ENCODE peak calls at places on chromosomes 7 and 10, in eight cellular contexts. K, L, P, Q, Z, A, V and G are unnamed samples.

GRCh38 chr7:23246540-23246939 is at the start of gene GPNMB:
- DNase-seq in Q (peak; percentile 92), V (peak; percentile 21), P (no peak), K (peak; percentile 83), L (no peak), Z (no peak), A (no peak), G (no peak)

GRCh38 chr7:159119851-159120539 is 24.7 kb downstream of the VIPR2 start:
- DNase-seq in Q (no peak), L (no peak), P (no peak), K (no peak), V (no peak), Z (no peak), A (peak; percentile 8), G (no peak)

GRCh38 chr10:84344560-84344959 is 16.2 kb downstream of the CCSER2 start:
- DNase-seq in V (no peak), L (no peak), Z (no peak), K (no peak), A (peak; percentile 27), Q (no peak), P (no peak), G (no peak)

GRCh38 chr10:5373321-5373720 is 8.6 kb downstream of the UCN3 start:
- DNase-seq in Z (no peak), P (no peak), L (no peak), Q (no peak), V (no peak), A (no peak), K (no peak), G (no peak)

GRCh38 chr7:92621641-92622429 is 31.6 kb upstream of the FAM133B start:
- DNase-seq in Z (no peak), V (no peak), Q (no peak), K (peak; percentile 76), A (no peak), P (no peak), L (no peak), G (no peak)

GRCh38 chr7:45696476-45696875 is 122.3 kb downstream of the ADCY1 start:
- DNase-seq in V (no peak), Z (no peak), A (no peak), Q (no peak), P (no peak), K (no peak), L (no peak), G (no peak)

GRCh38 chr7:6160191-6160623 is 112.2 kb downstream of the CYTH3 start:
- DNase-seq in Q (peak; percentile 89), P (no peak), V (peak; percentile 92), K (peak; percentile 8), Z (no peak), L (no peak), A (no peak), G (peak; percentile 28)

GRCh38 chr7:149780056-149780455 is 6.7 kb upstream of the ZNF467 start:
- DNase-seq in Z (no peak), A (no peak), K (no peak), Q (no peak), P (no peak), L (no peak), V (no peak), G (no peak)

GRCh38 chr7:94907420-94908203 is at the start of gene PPP1R9A:
- DNase-seq in P (peak; percentile 35), L (peak; percentile 2), K (no peak), V (peak; percentile 86), A (no peak), Z (peak; percentile 27), Q (no peak), G (peak; percentile 63)

GRCh38 chr7:151796091-151796870 is 80.6 kb downstream of the PRKAG2 start:
- DNase-seq in A (no peak), Q (peak; percentile 96), P (no peak), L (no peak), K (peak; percentile 80), V (no peak), Z (no peak), G (peak; percentile 86)

GRCh38 chr10:60646966-60647796 is 131.1 kb upstream of the CDK1 start:
- DNase-seq in L (peak; percentile 12), A (peak; percentile 42), P (peak; percentile 42), Q (no peak), K (peak; percentile 60), Z (peak; percentile 27), V (peak; percentile 30), G (peak; percentile 73)

GRCh38 chr7:50379082-50379481 is 71.1 kb downstream of the FIGNL1 start:
- DNase-seq in Z (no peak), L (no peak), Q (no peak), A (no peak), P (no peak), V (peak; percentile 69), K (peak; percentile 97), G (no peak)